ENCODE peak calls at places on chromosomes 12 and 14, in five cellular contexts. C is IMR-90, H is neuronal stem cell, A is H1, O is H9. T is an unnamed sample. For H3K4me1, the result is how much of the 10 kb centered on the place peaks cover.

GRCh38 chr14:93005135-93005813 is 82.3 kb downstream of the CHGA start:
- DNase-seq in O (no peak), H (no peak), A (no peak), C (no peak), T (no peak)

GRCh38 chr12:124177951-124178316 is 117.0 kb upstream of the RFLNA start:
- DNase-seq in O (no peak), C (no peak), A (no peak), H (no peak), T (no peak)

GRCh38 chr12:76866146-76866545 is 12.7 kb downstream of the CSRP2 start:
- DNase-seq in O (no peak), A (no peak), H (peak), C (no peak), T (no peak)

GRCh38 chr14:58919262-58919661 is 269.2 kb upstream of the DAAM1 start:
- DNase-seq in A (no peak), O (no peak), C (peak), H (no peak), T (no peak)

GRCh38 chr14:58716706-58717105 is 78.9 kb downstream of the DACT1 start:
- DNase-seq in A (no peak), C (no peak), H (no peak), O (no peak), T (no peak)

GRCh38 chr14:53533384-53533975 is 380.4 kb upstream of the DDHD1 start:
- DNase-seq in H (no peak), C (no peak), O (no peak), A (no peak), T (no peak)

GRCh38 chr14:89349196-89350008 is 67.6 kb downstream of the FOXN3 start:
- DNase-seq in A (no peak), C (no peak), H (peak), O (peak), T (peak)

GRCh38 chr12:76080017-76080728 is 4.3 kb downstream of the NAP1L1 start:
- DNase-seq in O (no peak), A (no peak), H (no peak), C (peak), T (no peak)

GRCh38 chr12:28998662-28999120 is 150.4 kb upstream of the FAR2 start:
- DNase-seq in H (no peak), O (no peak), A (no peak), C (peak), T (peak)

GRCh38 chr12:12872139-12872933 is 19.0 kb upstream of the GPRC5A start:
- DNase-seq in O (peak), C (peak), A (no peak), H (no peak), T (peak)

GRCh38 chr14:55556929-55557623 is 22.9 kb upstream of the KTN1 start:
- DNase-seq in A (no peak), H (no peak), C (peak), O (no peak), T (peak)

GRCh38 chr12:72315858-72316257 is 43.7 kb downstream of the TRHDE start:
- DNase-seq in O (no peak), A (no peak), C (no peak), H (no peak), T (no peak)

GRCh38 chr12:109840349-109841073 is 7.3 kb upstream of the TRPV4 start:
- DNase-seq in O (peak), A (no peak), H (no peak), C (no peak), T (no peak)

GRCh38 chr14:61493239-61493638 is 171.9 kb downstream of the PRKCH start:
- DNase-seq in C (peak), O (no peak), H (no peak), A (no peak), T (peak)

GRCh38 chr12:98256830-98257229 is 258.6 kb upstream of the TMPO start:
- DNase-seq in O (no peak), C (no peak), A (no peak), H (no peak), T (peak)

GRCh38 chr14:74619672-74620131 is 7.7 kb upstream of the LTBP2 start:
- DNase-seq in O (no peak), C (peak), A (no peak), H (no peak), T (peak)

GRCh38 chr12:72723732-72724131 is 451.6 kb downstream of the TRHDE start:
- DNase-seq in H (no peak), C (no peak), O (no peak), A (no peak), T (peak)

GRCh38 chr14:74500417-74501134 is 7.0 kb downstream of the ISCA2 start:
- DNase-seq in A (no peak), C (no peak), O (peak), H (peak), T (peak)

GRCh38 chr12:85575115-85576096 is 260.8 kb downstream of the RASSF9 start:
- DNase-seq in O (peak), C (peak), A (no peak), H (peak), T (peak)

GRCh38 chr12:98373019-98373554 is 142.3 kb upstream of the TMPO start:
- DNase-seq in A (no peak), O (no peak), C (peak), H (peak), T (peak)

GRCh38 chr12:1093166-1093751 is 102.2 kb downstream of the ERC1 start:
- DNase-seq in O (no peak), A (no peak), H (peak), C (peak), T (peak)

GRCh38 chr14:51869426-51870113 is 9.2 kb downstream of the GNG2 start:
- DNase-seq in A (no peak), H (no peak), C (no peak), O (no peak), T (no peak)

GRCh38 chr14:100348779-100349708 is 25.9 kb downstream of the SLC25A47 start:
- DNase-seq in C (no peak), A (no peak), O (no peak), H (no peak), T (no peak)

GRCh38 chr12:130508847-130509246 is 171.2 kb downstream of the PIWIL1 start:
- DNase-seq in A (no peak), O (no peak), H (no peak), C (no peak), T (no peak)

GRCh38 chr12:29599397-29599796 is 101.9 kb upstream of the OVCH1 start:
- DNase-seq in A (no peak), H (no peak), O (no peak), C (peak), T (no peak)

GRCh38 chr14:101954501-101954900 is 9.9 kb upstream of the DYNC1H1 start:
- DNase-seq in A (no peak), H (no peak), C (no peak), O (no peak), T (no peak)

GRCh38 chr12:6340745-6341438 is 984 bp downstream of the TNFRSF1A start:
- DNase-seq in O (no peak), H (no peak), C (no peak), A (no peak), T (no peak)

GRCh38 chr12:6343518-6343917 is 1.6 kb upstream of the TNFRSF1A start:
- DNase-seq in O (no peak), H (no peak), A (no peak), C (no peak), T (peak)

GRCh38 chr12:6338955-6339761 is 2.7 kb downstream of the TNFRSF1A start:
- DNase-seq in A (no peak), C (no peak), H (no peak), O (no peak), T (no peak)

GRCh38 chr12:6342140-6342889 is 439 bp upstream of the TNFRSF1A start:
- DNase-seq in H (no peak), A (no peak), C (no peak), O (no peak), T (peak)

DNA sequence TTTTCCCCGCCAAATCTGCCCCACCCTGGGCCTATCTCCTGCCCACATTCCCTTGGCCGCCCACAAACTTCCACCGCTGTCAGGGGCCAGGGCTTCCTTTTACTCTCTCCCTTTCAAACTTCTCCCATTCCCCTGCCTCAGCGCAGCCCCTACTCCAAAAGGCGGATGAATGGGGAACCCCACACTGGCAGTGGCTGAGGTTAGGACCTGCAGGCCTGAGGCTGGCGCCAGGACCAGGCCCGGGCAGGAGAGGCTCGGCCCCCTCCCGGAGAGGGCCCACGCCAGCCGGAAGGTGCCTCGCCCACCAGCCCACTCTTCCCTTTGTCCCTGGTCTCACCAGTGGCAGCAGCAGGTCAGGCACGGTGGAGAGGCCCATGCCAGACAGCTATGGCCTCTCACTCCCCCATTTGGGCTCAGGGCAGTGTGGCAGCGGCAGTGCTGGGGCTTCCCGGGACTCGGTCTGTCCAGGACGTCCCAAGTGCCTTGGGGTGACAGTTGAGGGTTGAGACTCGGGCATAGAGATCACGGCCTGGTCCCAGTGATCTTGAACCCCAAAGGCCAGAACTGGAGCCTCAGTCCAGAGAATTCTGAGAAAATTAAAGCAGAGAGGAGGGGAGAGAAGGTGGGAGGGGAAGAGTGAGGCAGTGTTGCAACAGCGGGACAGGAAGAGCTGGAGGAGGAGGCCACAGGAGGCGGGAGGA is at the start of gene TNFRSF1A:
- DNase-seq in H (no peak), C (peak), A (no peak), O (peak), T (peak)
- H2AK5ac ChIP-seq in H (peak), C (peak), A (peak), O (no peak), T (peak)

DNA sequence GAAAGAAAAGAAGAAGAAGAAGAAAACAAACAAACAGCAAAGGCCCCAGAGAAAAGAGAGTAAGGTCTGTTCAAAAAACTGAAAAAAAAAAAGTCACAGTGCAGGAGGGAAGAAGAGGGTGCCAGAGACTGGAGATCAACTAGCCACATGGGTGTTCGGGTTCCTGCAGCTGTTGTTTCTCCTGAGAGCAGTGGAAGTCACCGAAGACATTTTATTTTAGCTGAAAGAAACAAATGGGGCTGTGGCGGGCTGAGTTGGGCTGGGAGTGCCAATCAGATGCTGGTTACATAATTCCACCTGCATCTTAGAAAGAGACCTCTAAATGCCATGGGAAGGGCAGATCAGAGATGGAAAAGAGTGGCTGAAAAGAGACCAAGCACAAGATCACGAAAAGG is 33.9 kb downstream of the ACTN1 start:
- DNase-seq in C (no peak), A (no peak), H (no peak), O (no peak), T (no peak)
- H3K4me1 ChIP-seq in C (half or more), A (under half), H (under half), O (under half), T (under half)

DNA sequence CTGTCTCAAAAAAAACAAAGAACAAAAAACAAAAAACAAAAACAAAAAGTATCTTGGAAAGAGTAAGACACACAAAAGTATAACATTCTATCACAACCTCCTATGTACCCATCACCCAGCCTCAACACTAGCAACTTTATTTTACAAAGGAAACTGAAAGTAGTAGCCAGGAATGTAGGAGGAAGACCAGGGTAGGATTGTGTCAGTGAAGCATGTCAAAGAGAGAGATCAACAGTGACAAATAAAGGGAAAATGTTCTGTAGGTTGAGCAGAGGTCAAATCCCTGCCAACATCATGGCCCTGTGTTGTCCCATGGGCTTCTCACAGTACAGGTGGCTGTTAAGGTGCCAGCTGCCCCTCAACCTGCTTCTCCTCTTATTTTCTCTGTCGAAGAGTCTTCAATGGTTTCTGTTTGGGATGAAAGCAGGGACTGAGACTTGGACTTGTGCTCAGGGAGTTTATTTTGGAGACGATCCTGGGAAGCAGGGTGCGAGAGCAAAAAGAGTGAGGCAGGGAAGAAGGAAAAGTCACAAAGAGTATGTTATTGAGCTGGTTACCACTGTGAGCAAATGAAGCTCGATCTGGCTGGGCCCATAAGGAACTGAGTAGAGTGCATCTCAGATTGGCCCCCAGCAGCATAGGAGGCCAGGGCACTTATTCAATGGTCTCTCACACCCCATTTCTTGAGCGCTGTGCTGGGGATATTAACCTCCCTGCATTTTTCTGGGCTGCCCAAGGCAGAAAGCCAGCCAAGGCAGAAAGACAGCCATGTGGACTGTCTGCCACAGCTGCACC is 29.4 kb upstream of the CTDSP2 start:
- DNase-seq in H (no peak), A (no peak), O (no peak), C (no peak), T (no peak)
- H3K23ac ChIP-seq in H (no peak), A (no peak), O (no peak), C (peak), T (no peak)

GRCh38 chr12:46268617-46269428 is at the start of gene SLC38A1:
- DNase-seq in H (peak), O (peak), C (peak), A (no peak), T (peak)

GRCh38 chr12:46267618-46268348 is 1.1 kb downstream of the SLC38A1 start:
- DNase-seq in O (no peak), H (no peak), A (no peak), C (peak), T (no peak)

GRCh38 chr12:46271846-46272245 is 3.0 kb upstream of the SLC38A1 start:
- DNase-seq in O (no peak), C (no peak), A (no peak), H (no peak), T (no peak)

GRCh38 chr12:46268349-46268616 is 560 bp downstream of the SLC38A1 start:
- DNase-seq in O (no peak), A (no peak), C (peak), H (no peak), T (no peak)

GRCh38 chr12:46269429-46270241 is 792 bp upstream of the SLC38A1 start:
- DNase-seq in C (no peak), A (no peak), H (no peak), O (peak), T (peak)
- H2AK5ac ChIP-seq in C (peak), A (peak), H (peak), O (no peak), T (no peak)

DNA sequence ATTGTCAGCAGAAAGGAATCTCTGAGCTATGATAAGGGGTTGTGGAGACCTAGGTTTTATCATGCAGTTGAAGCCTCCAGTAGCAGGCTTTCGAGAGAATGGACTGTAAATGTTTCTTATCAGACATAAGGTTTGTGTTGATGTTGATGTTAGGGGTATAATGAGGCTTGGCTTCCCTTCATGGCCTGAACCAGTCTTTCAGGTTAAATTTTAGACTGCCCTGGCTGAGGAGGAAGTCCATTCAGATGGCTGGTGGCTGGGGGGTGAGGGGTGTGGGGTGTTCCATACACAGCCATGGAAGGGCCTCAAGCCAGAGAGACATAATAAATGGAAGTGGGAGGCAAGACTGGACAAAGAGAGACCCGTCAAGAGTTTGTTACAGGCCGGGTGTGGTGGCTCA is 65.1 kb downstream of the IRF2BPL start:
- DNase-seq in H (no peak), A (no peak), C (no peak), O (no peak), T (no peak)
- H3K4me1 ChIP-seq in H (under half), A (under half), C (under half), O (under half), T (under half)

DNA sequence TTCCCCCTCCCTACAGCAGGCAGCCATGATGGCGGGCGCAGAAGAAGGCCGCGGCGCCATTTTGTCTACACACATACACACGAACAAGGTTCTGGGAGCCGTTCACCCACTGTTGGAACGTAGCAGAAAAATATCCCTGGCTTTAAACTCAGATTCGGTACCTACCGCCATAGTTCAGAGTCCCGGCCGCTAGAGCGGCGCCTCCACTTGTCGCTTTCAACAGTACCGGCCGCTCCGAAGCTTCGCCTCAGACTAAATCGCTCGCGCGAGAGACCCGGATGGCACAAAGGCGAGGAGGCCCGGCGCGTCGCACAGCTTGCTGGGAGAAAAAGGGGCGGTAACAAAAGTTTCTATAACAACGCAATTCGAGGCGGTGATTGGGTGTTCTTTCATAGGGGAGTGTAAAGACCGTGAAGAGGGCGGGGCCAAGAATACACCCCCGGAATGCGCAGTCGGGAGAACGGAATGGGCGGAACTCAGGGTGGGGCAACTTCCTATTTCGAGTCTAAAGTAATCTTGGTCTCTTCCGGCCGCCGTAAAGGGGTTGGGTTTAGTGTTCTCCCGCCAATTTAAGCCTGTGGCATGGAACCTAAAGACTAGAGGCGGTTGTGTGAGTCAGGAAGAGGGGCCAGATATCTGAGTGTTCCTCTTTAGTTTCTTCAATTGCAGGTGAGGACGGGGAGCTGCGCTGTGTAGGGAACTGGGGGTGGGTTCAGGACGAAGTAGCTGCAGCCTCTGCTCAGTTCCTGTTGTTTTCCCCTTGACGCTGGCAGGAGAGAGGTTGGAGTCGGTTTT is at the start of the genes KNTC1 and RSRC2:
- DNase-seq in H (peak), C (peak), A (peak), O (peak), T (peak)
- H3K23ac ChIP-seq in H (peak), C (peak), A (no peak), O (no peak), T (peak)

GRCh38 chr12:56723889-56724659 is 1.0 kb downstream of the NACA start:
- DNase-seq in H (no peak), A (no peak), O (no peak), C (peak), T (peak)
- H2AK5ac ChIP-seq in H (peak), A (peak), O (peak), C (peak), T (peak)

GRCh38 chr12:92073123-92073522 is 72.5 kb downstream of the BTG1 start:
- DNase-seq in O (no peak), A (no peak), C (no peak), H (no peak), T (no peak)
- H3K4me1 ChIP-seq in O (under half), A (under half), C (under half), H (under half), T (under half)

GRCh38 chr12:89468017-89468416 is 56.6 kb downstream of the GALNT4 start:
- DNase-seq in H (no peak), A (no peak), O (no peak), C (no peak), T (no peak)

GRCh38 chr12:89470741-89471504 is 53.7 kb downstream of the GALNT4 start:
- DNase-seq in C (peak), H (no peak), A (no peak), O (no peak), T (peak)

GRCh38 chr12:89472508-89472907 is 52.1 kb downstream of the GALNT4 start:
- DNase-seq in O (no peak), A (no peak), H (no peak), C (peak), T (no peak)

GRCh38 chr12:89468648-89469326 is 55.8 kb downstream of the GALNT4 start:
- DNase-seq in H (no peak), O (no peak), C (no peak), A (no peak), T (no peak)

DNA sequence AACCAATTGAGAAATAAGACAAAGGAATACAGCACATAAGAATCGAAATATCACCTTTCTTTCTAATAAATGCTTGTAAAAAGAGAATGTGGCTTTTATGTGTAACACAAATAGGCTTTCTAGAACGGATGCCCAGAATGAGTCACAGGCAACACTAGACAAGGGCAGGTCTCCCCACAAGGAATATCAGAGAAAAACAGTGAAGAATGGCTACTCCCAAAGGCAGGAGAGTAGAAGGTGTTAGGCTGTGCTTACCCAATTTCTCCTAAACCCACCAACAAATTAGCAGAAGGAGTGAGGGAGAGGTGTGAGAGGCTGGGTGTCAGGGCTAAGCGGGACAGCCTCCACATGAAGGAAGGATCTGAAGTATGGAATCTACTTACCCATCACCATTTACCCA is 55.2 kb downstream of the GALNT4 start:
- DNase-seq in C (peak), A (no peak), O (no peak), H (no peak), T (no peak)
- H3K23ac ChIP-seq in C (no peak), A (no peak), O (no peak), H (no peak), T (no peak)